ENCODE peak calls at places on chromosome 2, in seven cellular contexts. M is HCT116, Q is fibroblast of mammary gland, D is pancreas, O is endothelial cell, A is neural crest cell, C is A549. V is an unnamed sample.

GRCh38 chr2:160993543-160994090 is 166.6 kb upstream of the TANK start:
- DNase-seq in Q (no peak), C (no peak), D (peak), A (no peak), M (no peak), O (no peak), V (no peak)

GRCh38 chr2:241802806-241803318 is 6.1 kb upstream of the NEU4 start:
- DNase-seq in O (peak), Q (no peak), M (no peak), A (no peak), D (peak), C (no peak), V (no peak)

GRCh38 chr2:105634198-105634597 is 110.5 kb upstream of the NCK2 start:
- DNase-seq in A (no peak), D (no peak), M (no peak), Q (no peak), C (no peak), O (no peak), V (no peak)

GRCh38 chr2:127084611-127085031 is 22.3 kb downstream of the BIN1 start:
- DNase-seq in D (no peak), O (no peak), M (no peak), Q (peak), C (no peak), A (no peak), V (no peak)

GRCh38 chr2:177667626-177668025 is 275.1 kb downstream of the AGPS start:
- DNase-seq in Q (peak), O (no peak), C (no peak), M (no peak), A (no peak), D (no peak), V (no peak)

GRCh38 chr2:213991454-213992108 is 419.3 kb upstream of the VWC2L start:
- DNase-seq in Q (peak), D (no peak), A (no peak), C (no peak), O (no peak), M (no peak), V (no peak)

GRCh38 chr2:43461461-43462073 is 134.3 kb downstream of the THADA start:
- DNase-seq in O (no peak), D (no peak), A (no peak), M (no peak), Q (no peak), C (no peak), V (no peak)

GRCh38 chr2:171367692-171368091 is 66.1 kb downstream of the METTL8 start:
- DNase-seq in C (no peak), D (no peak), A (no peak), M (no peak), Q (no peak), O (no peak), V (no peak)

GRCh38 chr2:46985512-46985911 is 69.9 kb upstream of the MCFD2 start:
- DNase-seq in M (no peak), C (no peak), Q (peak), A (no peak), D (no peak), O (no peak), V (peak)

GRCh38 chr2:86283461-86284030 is 53.9 kb downstream of the REEP1 start:
- DNase-seq in Q (no peak), D (no peak), O (no peak), A (no peak), C (no peak), M (no peak), V (no peak)

GRCh38 chr2:74833418-74834233 is at the start of gene HK2:
- DNase-seq in A (peak), M (peak), Q (peak), O (peak), C (peak), D (peak), V (peak)

GRCh38 chr2:144686518-144687215 is 166.7 kb upstream of the ZEB2 start:
- DNase-seq in Q (no peak), A (no peak), M (no peak), D (no peak), C (no peak), O (no peak), V (no peak)

GRCh38 chr2:108404784-108405397 is 27.1 kb downstream of the SULT1C4 start:
- DNase-seq in C (no peak), D (no peak), O (no peak), M (no peak), Q (no peak), A (no peak), V (no peak)

GRCh38 chr2:168482952-168483831 is 27.1 kb downstream of the CERS6 start:
- DNase-seq in A (no peak), C (no peak), Q (no peak), D (no peak), M (no peak), O (no peak), V (no peak)

GRCh38 chr2:209391776-209392401 is 32.0 kb upstream of the MAP2 start:
- DNase-seq in Q (peak), C (no peak), A (no peak), M (no peak), D (no peak), O (no peak), V (no peak)

GRCh38 chr2:63049291-63050185 is 1.1 kb upstream of the OTX1 start:
- DNase-seq in Q (peak), A (peak), M (no peak), D (peak), C (no peak), O (peak), V (no peak)

GRCh38 chr2:137249463-137249862 is 484.1 kb downstream of the THSD7B start:
- DNase-seq in D (no peak), A (no peak), Q (no peak), C (no peak), M (no peak), O (no peak), V (no peak)

GRCh38 chr2:214169736-214170135 is 241.1 kb upstream of the VWC2L start:
- DNase-seq in O (no peak), C (no peak), Q (peak), M (no peak), A (no peak), D (no peak), V (no peak)

GRCh38 chr2:214808961-214809750 is at the start of gene BARD1:
- DNase-seq in D (peak), C (peak), A (peak), M (peak), O (peak), Q (peak), V (peak)

GRCh38 chr2:68765739-68766377 is 31.2 kb downstream of the ARHGAP25 start:
- DNase-seq in Q (peak), D (no peak), M (no peak), O (no peak), C (no peak), A (no peak), V (peak)

GRCh38 chr2:128615571-128615970 is 296.9 kb upstream of the HS6ST1 start:
- DNase-seq in A (no peak), D (no peak), Q (no peak), M (no peak), C (no peak), O (no peak), V (peak)

GRCh38 chr2:179263015-179263414 is 1.6 kb downstream of the SESTD1 start:
- DNase-seq in D (no peak), C (no peak), M (no peak), O (no peak), A (no peak), Q (peak), V (no peak)

GRCh38 chr2:191165190-191165643 is 14.4 kb upstream of the STAT4 start:
- DNase-seq in Q (peak), D (no peak), A (no peak), C (peak), M (peak), O (no peak), V (no peak)

GRCh38 chr2:127884436-127884835 is 1.3 kb downstream of the AMMECR1L start:
- DNase-seq in A (no peak), Q (peak), D (no peak), C (no peak), O (no peak), M (no peak), V (no peak)

DNA sequence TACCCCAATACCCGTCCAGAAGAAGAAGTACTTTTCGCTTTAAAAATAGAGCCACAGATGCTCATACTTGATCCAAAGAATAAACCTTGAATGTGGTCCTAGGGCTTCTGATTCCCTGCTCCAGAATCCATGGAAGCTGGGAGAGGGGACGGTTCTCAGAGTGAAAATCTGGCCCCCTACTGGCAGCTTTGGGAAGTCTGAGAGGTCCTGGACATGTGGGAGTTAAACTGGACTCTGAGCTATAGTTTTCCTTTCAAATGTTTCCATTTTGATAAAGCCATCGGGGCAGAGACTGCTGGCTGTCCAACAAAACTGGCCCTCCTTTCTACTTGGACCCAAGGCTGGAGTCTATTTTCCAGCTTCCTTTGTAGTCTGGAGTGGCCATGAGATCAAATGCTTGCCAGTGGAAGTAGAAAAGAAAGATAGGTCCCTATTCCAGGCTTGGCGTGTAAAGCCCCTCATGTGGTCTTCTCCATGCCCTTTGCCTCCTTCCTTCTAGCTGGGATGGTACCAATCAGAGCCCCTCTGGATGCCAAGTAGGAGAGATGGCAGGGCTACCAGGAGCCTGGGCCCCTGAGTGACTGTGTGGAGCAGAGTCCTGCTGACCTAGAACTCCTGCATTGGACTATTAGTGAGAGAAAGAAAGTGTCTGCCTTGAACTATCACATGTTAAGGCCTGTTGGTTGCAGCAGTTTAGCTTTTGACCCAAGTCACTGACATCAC is 37.7 kb upstream of the TBC1D8 start:
- DNase-seq in M (peak), C (peak), D (peak), A (peak), Q (peak), O (peak), V (no peak)
- TF ChIP-seq CTCF in M (peak), C (peak), D (peak), A (peak), Q (peak), O (peak), V (no peak)

DNA sequence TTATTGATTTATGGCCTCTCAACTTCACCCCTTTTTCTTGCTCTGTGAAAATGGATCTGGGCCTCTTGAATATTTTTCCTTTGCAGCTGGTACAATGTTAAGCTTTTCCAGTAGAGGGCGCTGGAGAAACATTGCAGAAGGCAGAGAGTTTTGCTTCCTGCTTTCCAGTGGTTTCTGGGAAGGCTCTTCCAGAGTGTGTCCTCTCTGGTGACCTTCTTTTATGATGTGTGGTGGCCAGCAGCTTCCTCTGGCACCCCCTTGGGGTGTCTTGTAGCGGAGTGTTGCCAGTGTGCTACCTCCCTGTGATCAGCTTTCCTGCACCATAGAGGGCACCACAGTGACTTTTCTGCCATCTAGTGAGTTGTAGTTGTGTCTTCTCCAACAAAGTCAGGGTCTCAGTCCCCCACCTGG is 25.4 kb upstream of the MGAT5 start:
- DNase-seq in O (peak), D (no peak), C (no peak), Q (peak), M (no peak), A (no peak), V (no peak)
- TF ChIP-seq CTCF in O (peak), D (no peak), C (no peak), Q (peak), M (peak), A (peak), V (peak)

DNA sequence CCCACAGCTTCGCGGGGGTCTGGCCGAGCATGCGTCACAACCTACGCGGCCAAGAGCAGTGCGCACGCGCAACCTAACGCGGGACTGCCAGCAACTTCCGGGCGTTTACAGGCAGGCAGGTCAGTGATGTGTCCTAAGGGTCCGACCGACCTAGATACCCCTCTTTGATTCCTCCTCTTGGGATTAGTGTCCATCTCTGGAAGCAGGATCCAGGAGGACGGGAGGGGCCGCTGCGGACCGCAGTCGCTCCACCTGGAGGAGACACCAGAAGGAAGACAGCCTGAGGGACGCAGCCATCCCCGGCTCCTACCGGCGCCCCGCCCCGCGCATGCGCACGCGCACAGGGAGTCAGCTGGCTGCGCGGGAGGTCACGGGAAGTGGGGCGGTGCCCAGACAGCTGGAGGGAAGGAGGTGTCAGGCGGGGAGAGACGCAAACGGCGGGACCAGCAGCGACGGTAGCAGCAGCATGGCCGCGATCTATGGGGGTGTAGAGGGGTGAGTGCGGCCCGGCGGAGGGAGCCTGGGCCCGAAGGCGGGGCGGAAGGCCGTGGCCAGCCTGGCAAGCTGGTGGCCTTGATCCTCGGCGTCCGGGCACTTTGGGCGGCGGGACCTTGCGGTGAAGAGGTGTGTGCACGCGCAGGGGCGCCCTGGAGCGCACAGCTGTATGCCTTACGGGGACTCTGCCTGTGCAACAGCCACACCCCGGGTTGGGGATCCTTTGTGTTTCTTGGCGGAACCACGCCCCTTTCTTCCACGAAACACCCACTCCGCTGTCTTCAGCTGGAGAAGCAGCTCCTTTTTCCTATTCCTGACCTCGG is at the start of gene NAGK:
- DNase-seq in D (peak), O (peak), A (peak), C (peak), M (peak), Q (peak), V (peak)
- TF ChIP-seq CTCF in D (no peak), O (no peak), A (no peak), C (no peak), M (no peak), Q (no peak), V (no peak)

GRCh38 chr2:23669413-23670244 is 257.3 kb downstream of the ATAD2B start:
- DNase-seq in C (no peak), M (no peak), A (no peak), D (peak), O (no peak), Q (peak), V (no peak)

GRCh38 chr2:23670245-23670592 is 256.7 kb downstream of the ATAD2B start:
- DNase-seq in A (no peak), M (no peak), O (no peak), D (no peak), Q (no peak), C (no peak), V (no peak)

GRCh38 chr2:23666241-23667025 is 260.5 kb downstream of the ATAD2B start:
- DNase-seq in M (no peak), Q (no peak), A (no peak), O (no peak), D (no peak), C (no peak), V (no peak)

GRCh38 chr2:23673082-23673481 is 253.8 kb downstream of the ATAD2B start:
- DNase-seq in Q (no peak), C (no peak), O (no peak), D (no peak), A (no peak), M (no peak), V (no peak)

GRCh38 chr2:23668756-23669304 is 258.1 kb downstream of the ATAD2B start:
- DNase-seq in D (no peak), O (no peak), C (no peak), A (no peak), Q (no peak), M (no peak), V (no peak)
- TF ChIP-seq CTCF in D (no peak), O (no peak), C (no peak), A (no peak), Q (no peak), M (no peak), V (no peak)

DNA sequence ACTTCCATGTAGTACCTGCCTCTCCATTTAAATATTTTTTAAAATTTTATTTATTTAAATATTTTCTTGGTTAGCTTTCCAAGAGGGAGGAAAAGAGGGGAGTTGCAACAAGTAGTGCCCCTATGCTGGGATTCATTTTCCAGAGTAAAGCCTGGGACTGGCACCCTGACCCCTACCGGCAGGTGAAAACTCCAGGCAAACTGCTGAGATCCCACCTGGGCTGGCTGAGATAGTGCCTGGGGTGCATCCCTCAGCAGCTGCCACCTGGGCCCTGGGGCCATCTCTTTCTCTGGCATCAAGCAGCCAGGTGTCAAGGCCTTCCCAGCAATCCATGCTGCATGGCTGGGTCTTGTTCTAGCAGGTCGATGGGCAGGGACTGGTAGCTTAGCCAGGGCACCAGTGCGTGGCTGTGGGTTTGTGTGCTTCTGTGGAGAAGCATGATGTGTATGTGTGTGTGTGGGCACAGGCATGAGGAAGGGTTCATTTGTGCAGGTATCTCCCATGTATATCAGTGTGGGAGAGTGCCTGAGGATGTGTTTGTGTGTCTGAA is 6.5 kb downstream of the SIX2 start:
- DNase-seq in Q (no peak), A (no peak), O (no peak), M (no peak), C (no peak), D (no peak), V (no peak)
- TF ChIP-seq CTCF in Q (no peak), A (peak), O (no peak), M (no peak), C (no peak), D (no peak), V (no peak)

DNA sequence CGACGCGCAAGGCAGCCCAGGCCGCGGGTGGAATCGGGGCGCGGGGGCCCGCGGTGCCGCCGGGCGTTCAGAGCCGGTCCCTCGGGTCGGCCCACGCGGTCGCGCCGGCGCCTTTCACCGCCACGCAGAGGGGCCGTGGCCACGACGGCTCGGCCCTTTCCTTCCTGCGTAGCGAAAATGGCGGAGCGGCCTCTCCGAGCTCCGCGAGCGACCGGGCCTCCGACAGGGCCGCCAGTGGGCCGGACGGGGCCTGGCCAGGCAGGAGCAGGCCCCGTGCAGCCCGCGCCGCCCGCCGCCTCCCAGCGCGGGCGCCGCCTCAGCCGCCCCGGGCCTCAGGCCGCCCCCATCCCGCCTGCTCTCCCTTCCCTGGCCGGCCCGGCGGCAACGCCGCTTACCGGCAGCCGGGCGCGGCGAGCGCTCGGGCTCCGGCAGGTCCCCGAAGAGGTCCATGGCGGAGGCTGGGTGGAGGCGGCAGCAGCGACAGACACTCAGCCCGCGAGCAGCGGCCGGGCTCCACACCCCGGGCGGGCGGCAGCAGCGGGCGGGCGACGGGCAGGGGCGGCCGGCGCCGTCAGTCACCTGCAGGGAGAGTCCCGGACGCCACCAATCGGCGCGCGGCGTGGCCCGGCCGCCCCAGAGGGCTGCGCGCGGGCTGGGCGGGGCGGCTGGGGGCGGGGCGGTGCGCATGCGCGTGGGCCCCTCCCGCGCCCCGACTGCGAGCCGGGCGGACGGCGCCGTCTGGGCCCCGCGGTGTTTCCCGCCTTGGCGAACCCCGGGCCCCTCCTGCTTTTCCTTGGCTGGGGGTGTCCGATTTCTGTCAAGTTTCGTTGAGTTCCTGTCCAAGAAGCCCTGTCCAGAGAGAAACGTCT is at the start of gene ILKAP:
- DNase-seq in C (peak), Q (peak), M (peak), A (peak), D (peak), O (peak), V (peak)
- TF ChIP-seq CTCF in C (no peak), Q (no peak), M (no peak), A (no peak), D (no peak), O (no peak), V (no peak)

GRCh38 chr2:180358458-180358857 is 351.4 kb upstream of the CWC22 start:
- DNase-seq in O (no peak), C (no peak), D (no peak), M (no peak), Q (no peak), A (no peak), V (no peak)
- TF ChIP-seq CTCF in O (no peak), C (no peak), D (no peak), M (peak), Q (no peak), A (no peak), V (no peak)